ENCODE peak calls at places on chromosome 7, in nine cellular contexts. S, L, V, G, Z, U, F, O and N are unnamed samples.

GRCh38 chr7:271266-272107 is 18.5 kb upstream of the FOXL3 start:
- DNase-seq in S (no peak), L (no peak), V (no peak), G (no peak), Z (no peak), U (no peak), F (no peak), O (no peak), N (no peak)

GRCh38 chr7:122881324-122881723 is 4.9 kb downstream of the CADPS2 start:
- DNase-seq in S (no peak), L (no peak), V (no peak), G (no peak), Z (no peak), U (no peak), F (no peak), O (no peak), N (no peak)

GRCh38 chr7:115676080-115676479 is 354.5 kb downstream of the TFEC start:
- DNase-seq in S (no peak), L (peak), V (no peak), G (no peak), Z (peak), U (no peak), F (peak), O (no peak), N (no peak)

GRCh38 chr7:154777023-154777422 is 225.9 kb downstream of the PAXIP1 start:
- DNase-seq in S (no peak), L (no peak), V (no peak), G (no peak), Z (no peak), U (no peak), F (no peak), O (no peak), N (no peak)

GRCh38 chr7:44372560-44373417 is 47.4 kb upstream of the CAMK2B start:
- DNase-seq in S (no peak), L (no peak), V (no peak), G (no peak), Z (no peak), U (no peak), F (no peak), O (no peak), N (no peak)

GRCh38 chr7:42247301-42247700 is 10.3 kb upstream of the GLI3 start:
- DNase-seq in S (no peak), L (no peak), V (no peak), G (no peak), Z (no peak), U (no peak), F (no peak), O (no peak), N (peak)

GRCh38 chr7:139232893-139233292 is 1.9 kb downstream of the UBN2 start:
- DNase-seq in S (no peak), L (no peak), V (no peak), G (no peak), Z (no peak), U (no peak), F (no peak), O (no peak), N (no peak)

GRCh38 chr7:149621776-149622175 is 124.2 kb upstream of the ZNF746 start:
- DNase-seq in S (no peak), L (no peak), V (no peak), G (no peak), Z (no peak), U (no peak), F (no peak), O (peak), N (no peak)

GRCh38 chr7:95169678-95170077 is 154.7 kb downstream of the PON1 start:
- DNase-seq in S (no peak), L (no peak), V (no peak), G (no peak), Z (no peak), U (no peak), F (no peak), O (no peak), N (peak)

GRCh38 chr7:106572394-106573124 is 88.4 kb downstream of the CCDC71L start:
- DNase-seq in S (no peak), L (no peak), V (no peak), G (no peak), Z (no peak), U (no peak), F (no peak), O (no peak), N (no peak)

GRCh38 chr7:154503962-154504550 is 451.9 kb downstream of the DPP6 start:
- DNase-seq in S (no peak), L (no peak), V (no peak), G (no peak), Z (no peak), U (no peak), F (no peak), O (peak), N (peak)

GRCh38 chr7:2753148-2753547 is 65.1 kb downstream of the AMZ1 start:
- DNase-seq in S (no peak), L (no peak), V (no peak), G (no peak), Z (no peak), U (no peak), F (no peak), O (no peak), N (no peak)

GRCh38 chr7:22433710-22434460 is 66.1 kb downstream of the STEAP1B start:
- DNase-seq in S (no peak), L (no peak), V (no peak), G (no peak), Z (no peak), U (no peak), F (no peak), O (no peak), N (no peak)

GRCh38 chr7:101681170-101682007 is 52.3 kb upstream of the MYL10 start:
- DNase-seq in S (no peak), L (no peak), V (no peak), G (no peak), Z (peak), U (no peak), F (no peak), O (no peak), N (peak)

GRCh38 chr7:104198673-104199278 is 9.0 kb downstream of the ORC5 start:
- DNase-seq in S (no peak), L (no peak), V (no peak), G (no peak), Z (no peak), U (no peak), F (no peak), O (no peak), N (no peak)

GRCh38 chr7:150373049-150373801 is 4.6 kb downstream of the REPIN1 start:
- DNase-seq in S (no peak), L (peak), V (no peak), G (no peak), Z (no peak), U (no peak), F (no peak), O (no peak), N (no peak)

GRCh38 chr7:41763626-41764025 is 60.7 kb upstream of the INHBA start:
- DNase-seq in S (no peak), L (no peak), V (no peak), G (no peak), Z (no peak), U (no peak), F (no peak), O (no peak), N (no peak)

GRCh38 chr7:157139142-157140117 is 704 bp downstream of the UBE3C start:
- DNase-seq in S (no peak), L (peak), V (peak), G (peak), Z (no peak), U (peak), F (peak), O (peak), N (no peak)

GRCh38 chr7:124764071-124764846 is 1.3 kb downstream of the GPR37 start:
- DNase-seq in S (no peak), L (no peak), V (no peak), G (no peak), Z (no peak), U (no peak), F (peak), O (no peak), N (no peak)

GRCh38 chr7:33130184-33130583 is 820 bp downstream of the BBS9 start:
- DNase-seq in S (no peak), L (no peak), V (no peak), G (no peak), Z (no peak), U (no peak), F (no peak), O (peak), N (no peak)

GRCh38 chr7:100544949-100545635 is 6.1 kb downstream of the AGFG2 start:
- DNase-seq in S (no peak), L (no peak), V (no peak), G (no peak), Z (no peak), U (no peak), F (no peak), O (no peak), N (no peak)

GRCh38 chr7:158016171-158017087 is 571.2 kb downstream of the PTPRN2 start:
- DNase-seq in S (no peak), L (peak), V (no peak), G (no peak), Z (no peak), U (no peak), F (no peak), O (no peak), N (no peak)

GRCh38 chr7:961546-962400 is 7.3 kb upstream of the ADAP1 start:
- DNase-seq in S (no peak), L (no peak), V (no peak), G (no peak), Z (no peak), U (no peak), F (no peak), O (no peak), N (no peak)

GRCh38 chr7:1569016-1569415 is 816 bp downstream of the PSMG3 start:
- DNase-seq in S (no peak), L (no peak), V (no peak), G (no peak), Z (no peak), U (no peak), F (no peak), O (peak), N (no peak)

GRCh38 chr7:151694828-151695580 is 175.3 kb upstream of the RHEB start:
- DNase-seq in S (no peak), L (peak), V (no peak), G (no peak), Z (no peak), U (no peak), F (peak), O (no peak), N (no peak)

GRCh38 chr7:158353606-158354570 is 233.7 kb downstream of the PTPRN2 start:
- DNase-seq in S (no peak), L (peak), V (no peak), G (no peak), Z (no peak), U (no peak), F (no peak), O (peak), N (no peak)

GRCh38 chr7:31437466-31437865 is 76.4 kb upstream of the ITPRID1 start:
- DNase-seq in S (no peak), L (no peak), V (no peak), G (no peak), Z (no peak), U (no peak), F (no peak), O (no peak), N (no peak)

GRCh38 chr7:76428868-76429805 is 4.4 kb downstream of the ZP3 start:
- DNase-seq in S (peak), L (no peak), V (no peak), G (no peak), Z (peak), U (no peak), F (peak), O (peak), N (no peak)

GRCh38 chr7:121480566-121481335 is 84.6 kb upstream of the FAM3C start:
- DNase-seq in S (no peak), L (no peak), V (no peak), G (no peak), Z (no peak), U (no peak), F (no peak), O (no peak), N (no peak)

GRCh38 chr7:159370-160270 is 32.8 kb upstream of the FAM20C start:
- DNase-seq in S (no peak), L (no peak), V (no peak), G (no peak), Z (no peak), U (no peak), F (no peak), O (no peak), N (no peak)

GRCh38 chr7:35905555-35905954 is 104.7 kb downstream of the SEPTIN7 start:
- DNase-seq in S (no peak), L (no peak), V (no peak), G (no peak), Z (no peak), U (no peak), F (no peak), O (no peak), N (no peak)

GRCh38 chr7:2350055-2350454 is 4.6 kb upstream of the EIF3B start:
- DNase-seq in S (no peak), L (no peak), V (no peak), G (no peak), Z (no peak), U (no peak), F (no peak), O (no peak), N (no peak)

GRCh38 chr7:50728184-50728583 is 54.5 kb downstream of the GRB10 start:
- DNase-seq in S (no peak), L (no peak), V (no peak), G (no peak), Z (no peak), U (no peak), F (no peak), O (no peak), N (peak)

GRCh38 chr7:88361357-88361756 is 54.7 kb upstream of the STEAP4 start:
- DNase-seq in S (no peak), L (no peak), V (no peak), G (no peak), Z (no peak), U (no peak), F (no peak), O (peak), N (no peak)

GRCh38 chr7:19413444-19413965 is 268.3 kb upstream of the FERD3L start:
- DNase-seq in S (no peak), L (no peak), V (no peak), G (no peak), Z (no peak), U (no peak), F (no peak), O (no peak), N (no peak)